ENCODE peak calls at places on chromosome 2, in ten cellular contexts. V, C, Z, E, H, W, P, Y, D and F are unnamed samples.
A peak's percentile ranks its signal among the peaks of the same experiment; 100 is the strongest.

GRCh38 chr2:147008481-147008880 is 836.3 kb upstream of the ACVR2A start:
- DNase-seq in V (no peak), C (no peak), Z (no peak), E (no peak), H (no peak), W (no peak), P (no peak), Y (no peak), D (no peak), F (no peak)

GRCh38 chr2:106285237-106285829 is 91.2 kb upstream of the UXS1 start:
- DNase-seq in V (no peak), C (no peak), Z (no peak), E (no peak), H (no peak), W (no peak), P (no peak), Y (no peak), D (no peak), F (no peak)

GRCh38 chr2:112920923-112921532 is 10.1 kb downstream of the IL37 start:
- DNase-seq in V (no peak), C (no peak), Z (no peak), E (no peak), H (no peak), W (peak; percentile 38), P (no peak), Y (no peak), D (no peak), F (no peak)

GRCh38 chr2:216109962-216110614 is 940 bp downstream of the XRCC5 start:
- DNase-seq in V (no peak), C (no peak), Z (no peak), E (no peak), H (no peak), W (no peak), P (no peak), Y (no peak), D (peak; percentile 28), F (no peak)

GRCh38 chr2:27298391-27299080 is 9.7 kb downstream of the UCN start:
- DNase-seq in V (no peak), C (no peak), Z (no peak), E (no peak), H (peak; percentile 52), W (no peak), P (no peak), Y (no peak), D (no peak), F (no peak)

GRCh38 chr2:237726401-237726830 is 72.2 kb upstream of the RBM44 start:
- DNase-seq in V (peak; percentile 65), C (no peak), Z (no peak), E (peak; percentile 66), H (no peak), W (no peak), P (no peak), Y (peak; percentile 79), D (no peak), F (no peak)

GRCh38 chr2:29920130-29920577 is 1.2 kb downstream of the ALK start:
- DNase-seq in V (no peak), C (peak; percentile 86), Z (peak; percentile 91), E (no peak), H (peak; percentile 86), W (peak; percentile 57), P (no peak), Y (peak; percentile 51), D (peak; percentile 93), F (no peak)

GRCh38 chr2:29123584-29124349 is 8.6 kb downstream of the CLIP4 start:
- DNase-seq in V (peak; percentile 33), C (no peak), Z (no peak), E (no peak), H (no peak), W (peak; percentile 29), P (no peak), Y (no peak), D (no peak), F (peak; percentile 57)

GRCh38 chr2:178266445-178266844 is 72.1 kb downstream of the OSBPL6 start:
- DNase-seq in V (no peak), C (no peak), Z (no peak), E (no peak), H (no peak), W (no peak), P (no peak), Y (no peak), D (no peak), F (no peak)

GRCh38 chr2:2812117-2812516 is 481.0 kb upstream of the MYT1L start:
- DNase-seq in V (no peak), C (no peak), Z (no peak), E (peak; percentile 3), H (peak; percentile 15), W (no peak), P (no peak), Y (no peak), D (no peak), F (no peak)

GRCh38 chr2:182827182-182827879 is 39.1 kb downstream of the FRZB start:
- DNase-seq in V (no peak), C (no peak), Z (no peak), E (no peak), H (no peak), W (no peak), P (no peak), Y (no peak), D (no peak), F (no peak)

GRCh38 chr2:20224716-20225293 is at the start of gene SDC1:
- DNase-seq in V (no peak), C (peak; percentile 83), Z (peak; percentile 62), E (no peak), H (peak; percentile 86), W (no peak), P (no peak), Y (no peak), D (peak; percentile 80), F (no peak)

GRCh38 chr2:150474326-150475074 is 13.0 kb downstream of the RND3 start:
- DNase-seq in V (no peak), C (no peak), Z (no peak), E (no peak), H (no peak), W (no peak), P (no peak), Y (no peak), D (no peak), F (no peak)

GRCh38 chr2:241833101-241833937 is 24.3 kb downstream of the NEU4 start:
- DNase-seq in V (peak; percentile 7), C (no peak), Z (no peak), E (no peak), H (peak; percentile 65), W (no peak), P (peak; percentile 60), Y (no peak), D (no peak), F (peak; percentile 33)

GRCh38 chr2:134146161-134146560 is 107.7 kb upstream of the MGAT5 start:
- DNase-seq in V (no peak), C (no peak), Z (no peak), E (no peak), H (no peak), W (no peak), P (no peak), Y (no peak), D (no peak), F (no peak)

GRCh38 chr2:47664817-47665216 is 118.1 kb upstream of the MSH6 start:
- DNase-seq in V (no peak), C (no peak), Z (no peak), E (no peak), H (no peak), W (peak; percentile 10), P (no peak), Y (no peak), D (no peak), F (no peak)

GRCh38 chr2:239917128-239917956 is 107.8 kb downstream of the NDUFA10 start:
- DNase-seq in V (no peak), C (no peak), Z (no peak), E (no peak), H (peak; percentile 4), W (no peak), P (no peak), Y (no peak), D (no peak), F (no peak)

GRCh38 chr2:203959265-203960034 is 22.9 kb downstream of the ICOS start:
- DNase-seq in V (no peak), C (no peak), Z (no peak), E (no peak), H (no peak), W (no peak), P (no peak), Y (no peak), D (no peak), F (no peak)

GRCh38 chr2:12202702-12203101 is 456.3 kb downstream of the LPIN1 start:
- DNase-seq in V (no peak), C (no peak), Z (no peak), E (no peak), H (no peak), W (no peak), P (peak; percentile 68), Y (peak; percentile 36), D (no peak), F (no peak)
- TF ChIP-seq CTCF in V (peak; percentile 8), C (no peak), Z (no peak), E (no peak), H (no peak), W (no peak), P (no peak), Y (no peak), D (peak; percentile 30), F (no peak)

GRCh38 chr2:199485732-199486335 is 28.1 kb upstream of the SATB2 start:
- DNase-seq in V (peak; percentile 27), C (no peak), Z (no peak), E (no peak), H (no peak), W (peak; percentile 65), P (no peak), Y (peak; percentile 36), D (peak; percentile 81), F (no peak)
- TF ChIP-seq CTCF in V (peak; percentile 75), C (peak; percentile 44), Z (peak; percentile 83), E (peak; percentile 38), H (peak; percentile 66), W (peak; percentile 50), P (peak; percentile 22), Y (peak; percentile 52), D (peak; percentile 71), F (peak; percentile 77)

GRCh38 chr2:114534728-114535084 is 92.3 kb downstream of the DPP10 start:
- DNase-seq in V (no peak), C (no peak), Z (no peak), E (no peak), H (no peak), W (no peak), P (no peak), Y (no peak), D (no peak), F (no peak)
- TF ChIP-seq CTCF in V (no peak), C (no peak), Z (no peak), E (no peak), H (no peak), W (no peak), P (no peak), Y (no peak), D (no peak), F (no peak)

DNA sequence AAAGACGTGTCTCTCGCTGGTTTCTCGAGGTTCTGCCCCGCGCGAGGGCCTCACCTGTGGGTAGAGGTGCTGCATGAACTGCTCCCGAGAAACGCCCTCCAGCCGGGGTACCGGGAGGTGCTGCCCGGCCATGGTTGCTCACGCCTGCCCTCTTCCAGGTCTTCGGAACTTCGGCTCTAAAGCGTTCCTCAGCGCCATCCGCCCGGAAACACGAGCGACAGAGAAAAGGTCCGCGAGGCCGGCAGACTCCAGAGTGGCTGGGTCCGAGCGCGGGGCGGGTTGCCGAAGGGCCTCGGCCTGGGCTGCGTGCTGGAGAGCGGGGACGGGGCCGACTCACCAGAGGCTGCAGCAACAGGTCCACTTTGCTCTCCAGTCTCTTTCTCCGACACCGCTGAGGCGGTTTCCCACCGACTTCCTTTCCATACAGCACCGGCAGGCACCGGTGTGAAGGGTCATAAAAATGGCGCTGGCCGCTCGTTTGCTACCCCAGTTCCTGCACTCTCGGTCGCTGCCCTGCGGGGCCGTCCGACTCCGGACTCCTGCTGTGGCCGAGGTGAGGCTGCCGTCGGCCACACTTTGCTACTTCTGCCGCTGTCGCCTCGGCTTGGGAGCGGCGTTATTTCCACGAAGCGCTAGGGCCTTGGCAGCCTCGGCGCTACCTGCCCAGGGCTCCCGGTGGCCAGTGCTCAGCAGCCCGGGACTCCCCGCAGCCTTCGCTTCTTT is at the start of the genes MAIP1 and TYW5:
- DNase-seq in V (no peak), C (peak; percentile 95), Z (peak; percentile 95), E (peak; percentile 87), H (peak; percentile 93), W (peak; percentile 83), P (peak; percentile 67), Y (peak; percentile 82), D (peak; percentile 87), F (no peak)
- TF ChIP-seq CTCF in V (no peak), C (no peak), Z (peak; percentile 65), E (no peak), H (peak; percentile 21), W (no peak), P (peak; percentile 16), Y (peak; percentile 15), D (peak; percentile 25), F (peak; percentile 45)